ENCODE peak calls at places on chromosome 20, in nine cellular contexts. One of them, this sample, is unnamed. For H3K4me1, H3K36me3 and H3K27me3, the result is how much of the 10 kb centered on the place peaks cover.

GRCh38 chr20:11976966-11977365 is 59.3 kb downstream of the BTBD3 start:
- DNase-seq in adipocyte: no peak
- DNase-seq in left lung: no peak
- DNase-seq in hepatocyte: peak
- DNase-seq in tibial artery: no peak
- DNase-seq in RWPE2: no peak
- DNase-seq in IMR-90: no peak
- DNase-seq in uterus: no peak
- DNase-seq in esophagus squamous epithelium: no peak
- DNase-seq in this sample: no peak

GRCh38 chr20:57627972-57628650 is 7.9 kb upstream of the ZBP1 start:
- DNase-seq in adipocyte: peak
- DNase-seq in left lung: peak
- DNase-seq in hepatocyte: peak
- DNase-seq in tibial artery: no peak
- DNase-seq in RWPE2: peak
- DNase-seq in IMR-90: peak
- DNase-seq in uterus: peak
- DNase-seq in esophagus squamous epithelium: peak
- DNase-seq in this sample: no peak

GRCh38 chr20:62770111-62770910 is 26.0 kb upstream of the MRGBP start:
- DNase-seq in adipocyte: no peak
- DNase-seq in left lung: peak
- DNase-seq in hepatocyte: no peak
- DNase-seq in tibial artery: no peak
- DNase-seq in RWPE2: no peak
- DNase-seq in IMR-90: no peak
- DNase-seq in uterus: no peak
- DNase-seq in esophagus squamous epithelium: no peak
- DNase-seq in this sample: no peak

GRCh38 chr20:51767867-51768758 is at the start of gene ATP9A:
- DNase-seq in adipocyte: peak
- DNase-seq in left lung: peak
- DNase-seq in hepatocyte: peak
- DNase-seq in tibial artery: peak
- DNase-seq in RWPE2: no peak
- DNase-seq in IMR-90: peak
- DNase-seq in uterus: peak
- DNase-seq in esophagus squamous epithelium: no peak
- DNase-seq in this sample: peak

GRCh38 chr20:31720486-31721407 is 1.9 kb downstream of the BCL2L1 start:
- DNase-seq in adipocyte: peak
- DNase-seq in left lung: no peak
- DNase-seq in hepatocyte: peak
- DNase-seq in tibial artery: no peak
- DNase-seq in RWPE2: peak
- DNase-seq in IMR-90: no peak
- DNase-seq in uterus: no peak
- DNase-seq in esophagus squamous epithelium: no peak
- DNase-seq in this sample: peak

GRCh38 chr20:21127201-21127981 is 1.5 kb downstream of the KIZ start:
- DNase-seq in adipocyte: no peak
- DNase-seq in left lung: no peak
- DNase-seq in hepatocyte: no peak
- DNase-seq in tibial artery: no peak
- DNase-seq in RWPE2: no peak
- DNase-seq in IMR-90: no peak
- DNase-seq in uterus: no peak
- DNase-seq in esophagus squamous epithelium: no peak
- DNase-seq in this sample: no peak

GRCh38 chr20:37331060-37331857 is 14.7 kb upstream of the SRC start:
- DNase-seq in adipocyte: no peak
- DNase-seq in left lung: peak
- DNase-seq in hepatocyte: no peak
- DNase-seq in tibial artery: no peak
- DNase-seq in RWPE2: no peak
- DNase-seq in IMR-90: no peak
- DNase-seq in uterus: no peak
- DNase-seq in esophagus squamous epithelium: no peak
- DNase-seq in this sample: no peak

GRCh38 chr20:57392512-57393271 is 1.5 kb downstream of the RBM38 start:
- DNase-seq in adipocyte: no peak
- DNase-seq in left lung: peak
- DNase-seq in hepatocyte: no peak
- DNase-seq in tibial artery: no peak
- DNase-seq in RWPE2: peak
- DNase-seq in IMR-90: no peak
- DNase-seq in uterus: no peak
- DNase-seq in esophagus squamous epithelium: no peak
- DNase-seq in this sample: peak

GRCh38 chr20:17611290-17611539 is 41.3 kb downstream of the DSTN start:
- DNase-seq in adipocyte: no peak
- DNase-seq in left lung: no peak
- DNase-seq in hepatocyte: no peak
- DNase-seq in tibial artery: peak
- DNase-seq in RWPE2: no peak
- DNase-seq in IMR-90: no peak
- DNase-seq in uterus: no peak
- DNase-seq in esophagus squamous epithelium: no peak
- DNase-seq in this sample: no peak

GRCh38 chr20:17610566-17611289 is 40.9 kb downstream of the DSTN start:
- DNase-seq in adipocyte: no peak
- DNase-seq in left lung: peak
- DNase-seq in hepatocyte: no peak
- DNase-seq in tibial artery: peak
- DNase-seq in RWPE2: no peak
- DNase-seq in IMR-90: no peak
- DNase-seq in uterus: no peak
- DNase-seq in esophagus squamous epithelium: no peak
- DNase-seq in this sample: no peak

GRCh38 chr20:17612975-17613327 is 43.1 kb downstream of the DSTN start:
- DNase-seq in adipocyte: no peak
- DNase-seq in left lung: no peak
- DNase-seq in hepatocyte: peak
- DNase-seq in tibial artery: peak
- DNase-seq in RWPE2: no peak
- DNase-seq in IMR-90: no peak
- DNase-seq in uterus: no peak
- DNase-seq in esophagus squamous epithelium: no peak
- DNase-seq in this sample: no peak

GRCh38 chr20:17612287-17612974 is 42.6 kb downstream of the DSTN start:
- DNase-seq in adipocyte: peak
- DNase-seq in left lung: no peak
- DNase-seq in hepatocyte: no peak
- DNase-seq in tibial artery: peak
- DNase-seq in RWPE2: peak
- DNase-seq in IMR-90: peak
- DNase-seq in uterus: no peak
- DNase-seq in esophagus squamous epithelium: no peak
- DNase-seq in this sample: no peak

GRCh38 chr20:17611540-17612286 is 41.8 kb downstream of the DSTN start:
- DNase-seq in adipocyte: peak
- DNase-seq in left lung: peak
- DNase-seq in hepatocyte: peak
- DNase-seq in tibial artery: no peak
- DNase-seq in RWPE2: peak
- DNase-seq in IMR-90: no peak
- DNase-seq in uterus: no peak
- DNase-seq in esophagus squamous epithelium: no peak
- DNase-seq in this sample: no peak
- H3K4me1 ChIP-seq in adipocyte: under half
- H3K4me1 ChIP-seq in left lung: under half
- H3K4me1 ChIP-seq in hepatocyte: under half
- H3K4me1 ChIP-seq in tibial artery: under half
- H3K4me1 ChIP-seq in RWPE2: under half
- H3K4me1 ChIP-seq in IMR-90: under half
- H3K4me1 ChIP-seq in uterus: under half
- H3K4me1 ChIP-seq in esophagus squamous epithelium: under half
- H3K4me1 ChIP-seq in this sample: under half

GRCh38 chr20:5545381-5545941 is 204.7 kb upstream of the SHLD1 start:
- DNase-seq in adipocyte: no peak
- DNase-seq in left lung: no peak
- DNase-seq in hepatocyte: no peak
- DNase-seq in tibial artery: no peak
- DNase-seq in RWPE2: no peak
- DNase-seq in IMR-90: no peak
- DNase-seq in uterus: no peak
- DNase-seq in esophagus squamous epithelium: no peak
- DNase-seq in this sample: no peak
- H3K36me3 ChIP-seq in adipocyte: under half
- H3K36me3 ChIP-seq in left lung: under half
- H3K36me3 ChIP-seq in hepatocyte: under half
- H3K36me3 ChIP-seq in tibial artery: under half
- H3K36me3 ChIP-seq in RWPE2: half or more
- H3K36me3 ChIP-seq in IMR-90: under half
- H3K36me3 ChIP-seq in uterus: under half
- H3K36me3 ChIP-seq in esophagus squamous epithelium: under half
- H3K36me3 ChIP-seq in this sample: under half

DNA sequence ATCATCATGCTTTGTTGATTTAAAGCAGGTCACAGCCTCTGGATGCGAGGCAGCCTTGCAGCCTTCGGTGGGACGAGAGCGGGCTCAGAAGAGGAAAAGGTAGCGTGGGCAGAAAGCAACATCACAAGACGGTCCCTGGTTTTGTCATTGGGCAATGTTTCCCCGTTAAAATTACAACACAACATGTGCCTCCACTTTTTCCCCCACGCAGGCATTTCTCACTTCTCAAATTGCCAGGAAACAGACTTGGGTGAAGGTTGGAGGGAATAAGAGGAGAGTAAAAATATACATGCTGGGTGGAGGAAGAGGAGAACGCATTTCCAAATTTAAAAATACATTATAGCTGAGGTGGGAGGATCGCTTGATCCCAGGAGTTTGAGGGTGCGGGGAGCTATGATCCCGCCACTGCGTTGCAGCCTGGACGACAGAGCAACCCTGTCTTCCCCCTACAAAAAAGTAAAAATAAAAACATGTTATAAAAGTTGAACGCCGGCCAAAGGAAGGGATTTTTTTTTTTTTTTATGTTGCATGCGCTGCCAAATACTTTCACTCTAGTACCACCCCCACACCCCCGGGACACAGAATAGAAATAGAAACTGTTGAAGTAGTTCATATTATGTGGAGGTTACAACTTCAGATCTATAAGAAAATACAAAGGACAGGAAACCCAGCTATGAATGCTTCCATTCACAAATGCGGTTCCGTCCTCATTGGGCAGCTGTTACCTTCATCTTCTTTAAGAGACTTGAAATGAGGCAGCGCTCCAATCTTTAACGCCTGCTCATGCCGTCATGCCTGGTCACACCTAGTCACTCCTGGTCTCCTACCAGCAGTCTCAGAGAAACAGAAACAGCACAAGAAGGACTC is 13.8 kb upstream of the NAA20 start:
- DNase-seq in adipocyte: no peak
- DNase-seq in left lung: no peak
- DNase-seq in hepatocyte: no peak
- DNase-seq in tibial artery: peak
- DNase-seq in RWPE2: no peak
- DNase-seq in IMR-90: peak
- DNase-seq in uterus: peak
- DNase-seq in esophagus squamous epithelium: no peak
- DNase-seq in this sample: no peak
- H3K27me3 ChIP-seq in adipocyte: under half
- H3K27me3 ChIP-seq in left lung: under half
- H3K27me3 ChIP-seq in hepatocyte: under half
- H3K27me3 ChIP-seq in tibial artery: under half
- H3K27me3 ChIP-seq in RWPE2: under half
- H3K27me3 ChIP-seq in IMR-90: under half
- H3K27me3 ChIP-seq in uterus: under half
- H3K27me3 ChIP-seq in esophagus squamous epithelium: under half
- H3K27me3 ChIP-seq in this sample: under half

DNA sequence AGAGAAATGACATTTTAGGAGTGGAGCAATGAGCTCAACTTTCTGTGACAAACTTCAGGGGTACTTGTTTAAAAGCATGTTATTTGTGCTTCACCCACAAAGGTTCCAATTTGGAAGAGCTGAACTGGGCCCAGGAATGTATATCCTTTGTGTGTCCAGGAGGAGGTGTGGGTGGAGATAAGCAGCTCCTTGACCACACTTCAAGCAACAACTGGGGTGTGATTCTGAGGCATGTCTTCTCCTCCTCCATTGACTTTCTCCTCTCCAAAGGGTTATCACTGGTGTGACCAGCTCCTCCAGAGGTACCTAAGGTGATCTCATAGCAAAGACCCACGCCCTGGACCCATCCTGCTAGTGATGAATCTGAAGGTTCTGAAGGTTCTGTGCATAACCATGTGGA is 60.7 kb upstream of the CD93 start:
- DNase-seq in adipocyte: no peak
- DNase-seq in left lung: no peak
- DNase-seq in hepatocyte: no peak
- DNase-seq in tibial artery: peak
- DNase-seq in RWPE2: no peak
- DNase-seq in IMR-90: no peak
- DNase-seq in uterus: no peak
- DNase-seq in esophagus squamous epithelium: no peak
- DNase-seq in this sample: no peak
- H3K4me1 ChIP-seq in adipocyte: half or more
- H3K4me1 ChIP-seq in left lung: half or more
- H3K4me1 ChIP-seq in hepatocyte: under half
- H3K4me1 ChIP-seq in tibial artery: under half
- H3K4me1 ChIP-seq in RWPE2: half or more
- H3K4me1 ChIP-seq in IMR-90: under half
- H3K4me1 ChIP-seq in uterus: under half
- H3K4me1 ChIP-seq in esophagus squamous epithelium: under half
- H3K4me1 ChIP-seq in this sample: under half

GRCh38 chr20:35731469-35731788 is 10.6 kb downstream of the RBM39 start:
- DNase-seq in adipocyte: no peak
- DNase-seq in left lung: no peak
- DNase-seq in hepatocyte: no peak
- DNase-seq in tibial artery: no peak
- DNase-seq in RWPE2: no peak
- DNase-seq in IMR-90: no peak
- DNase-seq in uterus: no peak
- DNase-seq in esophagus squamous epithelium: no peak
- DNase-seq in this sample: no peak
- H3K36me3 ChIP-seq in adipocyte: half or more
- H3K36me3 ChIP-seq in left lung: under half
- H3K36me3 ChIP-seq in hepatocyte: under half
- H3K36me3 ChIP-seq in tibial artery: half or more
- H3K36me3 ChIP-seq in RWPE2: half or more
- H3K36me3 ChIP-seq in IMR-90: half or more
- H3K36me3 ChIP-seq in uterus: under half
- H3K36me3 ChIP-seq in esophagus squamous epithelium: half or more
- H3K36me3 ChIP-seq in this sample: half or more

GRCh38 chr20:61583356-61583755 is 331.3 kb downstream of the CDH4 start:
- DNase-seq in adipocyte: no peak
- DNase-seq in left lung: no peak
- DNase-seq in hepatocyte: no peak
- DNase-seq in tibial artery: no peak
- DNase-seq in RWPE2: no peak
- DNase-seq in IMR-90: no peak
- DNase-seq in uterus: no peak
- DNase-seq in esophagus squamous epithelium: no peak
- DNase-seq in this sample: no peak
- H3K27me3 ChIP-seq in adipocyte: under half
- H3K27me3 ChIP-seq in left lung: under half
- H3K27me3 ChIP-seq in hepatocyte: under half
- H3K27me3 ChIP-seq in tibial artery: under half
- H3K27me3 ChIP-seq in RWPE2: under half
- H3K27me3 ChIP-seq in IMR-90: under half
- H3K27me3 ChIP-seq in uterus: under half
- H3K27me3 ChIP-seq in esophagus squamous epithelium: under half
- H3K27me3 ChIP-seq in this sample: under half

GRCh38 chr20:3221398-3222226 is 12.3 kb downstream of the ITPA start:
- DNase-seq in adipocyte: no peak
- DNase-seq in left lung: no peak
- DNase-seq in hepatocyte: no peak
- DNase-seq in tibial artery: no peak
- DNase-seq in RWPE2: peak
- DNase-seq in IMR-90: no peak
- DNase-seq in uterus: no peak
- DNase-seq in esophagus squamous epithelium: no peak
- DNase-seq in this sample: no peak
- H3K4me1 ChIP-seq in adipocyte: under half
- H3K4me1 ChIP-seq in left lung: under half
- H3K4me1 ChIP-seq in hepatocyte: under half
- H3K4me1 ChIP-seq in tibial artery: under half
- H3K4me1 ChIP-seq in RWPE2: under half
- H3K4me1 ChIP-seq in IMR-90: under half
- H3K4me1 ChIP-seq in uterus: under half
- H3K4me1 ChIP-seq in esophagus squamous epithelium: under half
- H3K4me1 ChIP-seq in this sample: under half

This sample was measured in HAP-1.